ENCODE peak calls at places on chromosomes 2 and 18, in six cellular contexts. One of them, this sample, is unnamed.

GRCh38 chr2:76953733-76954347 is 568.3 kb downstream of the LRRTM4 start:
- DNase-seq in HFFc6: no peak
- DNase-seq in CD8-positive, alpha-beta T cell: no peak
- DNase-seq in AG10803: peak; percentile 1
- DNase-seq in spleen: no peak
- DNase-seq in activated CD8-positive, alpha-beta memory T cell treated with anti-CD3 and anti-CD28 coated beads for 4 hours: no peak
- DNase-seq in this sample: peak; percentile 11

GRCh38 chr2:231299267-231299666 is 96.2 kb upstream of the B3GNT7 start:
- DNase-seq in HFFc6: no peak
- DNase-seq in CD8-positive, alpha-beta T cell: no peak
- DNase-seq in AG10803: no peak
- DNase-seq in spleen: no peak
- DNase-seq in activated CD8-positive, alpha-beta memory T cell treated with anti-CD3 and anti-CD28 coated beads for 4 hours: no peak
- DNase-seq in this sample: no peak

GRCh38 chr2:7599462-7600258 is 682.4 kb downstream of the RNF144A start:
- DNase-seq in HFFc6: no peak
- DNase-seq in CD8-positive, alpha-beta T cell: no peak
- DNase-seq in AG10803: no peak
- DNase-seq in spleen: no peak
- DNase-seq in activated CD8-positive, alpha-beta memory T cell treated with anti-CD3 and anti-CD28 coated beads for 4 hours: no peak
- DNase-seq in this sample: no peak

GRCh38 chr2:99881901-99882591 is 260.3 kb downstream of the AFF3 start:
- DNase-seq in HFFc6: peak; percentile 70
- DNase-seq in CD8-positive, alpha-beta T cell: no peak
- DNase-seq in AG10803: peak; percentile 71
- DNase-seq in spleen: no peak
- DNase-seq in activated CD8-positive, alpha-beta memory T cell treated with anti-CD3 and anti-CD28 coated beads for 4 hours: no peak
- DNase-seq in this sample: peak; percentile 92

GRCh38 chr18:76455015-76455676 is 39.9 kb downstream of the ZNF516 start:
- DNase-seq in HFFc6: no peak
- DNase-seq in CD8-positive, alpha-beta T cell: no peak
- DNase-seq in AG10803: no peak
- DNase-seq in spleen: no peak
- DNase-seq in activated CD8-positive, alpha-beta memory T cell treated with anti-CD3 and anti-CD28 coated beads for 4 hours: no peak
- DNase-seq in this sample: no peak

GRCh38 chr2:43024515-43024962 is 201.9 kb downstream of the ZFP36L2 start:
- DNase-seq in HFFc6: peak; percentile 18
- DNase-seq in CD8-positive, alpha-beta T cell: peak; percentile 27
- DNase-seq in AG10803: peak; percentile 55
- DNase-seq in spleen: peak; percentile 83
- DNase-seq in activated CD8-positive, alpha-beta memory T cell treated with anti-CD3 and anti-CD28 coated beads for 4 hours: no peak
- DNase-seq in this sample: peak; percentile 42

GRCh38 chr2:15968280-15969178 is 28.2 kb downstream of the MYCN start:
- DNase-seq in HFFc6: no peak
- DNase-seq in CD8-positive, alpha-beta T cell: no peak
- DNase-seq in AG10803: no peak
- DNase-seq in spleen: no peak
- DNase-seq in activated CD8-positive, alpha-beta memory T cell treated with anti-CD3 and anti-CD28 coated beads for 4 hours: no peak
- DNase-seq in this sample: no peak

GRCh38 chr2:177030391-177031000 is 182.1 kb upstream of the HNRNPA3 start:
- DNase-seq in HFFc6: no peak
- DNase-seq in CD8-positive, alpha-beta T cell: no peak
- DNase-seq in AG10803: no peak
- DNase-seq in spleen: no peak
- DNase-seq in activated CD8-positive, alpha-beta memory T cell treated with anti-CD3 and anti-CD28 coated beads for 4 hours: no peak
- DNase-seq in this sample: no peak

GRCh38 chr18:59372975-59373374 is 13.9 kb upstream of the LMAN1 start:
- DNase-seq in HFFc6: no peak
- DNase-seq in CD8-positive, alpha-beta T cell: no peak
- DNase-seq in AG10803: no peak
- DNase-seq in spleen: no peak
- DNase-seq in activated CD8-positive, alpha-beta memory T cell treated with anti-CD3 and anti-CD28 coated beads for 4 hours: no peak
- DNase-seq in this sample: no peak

GRCh38 chr2:27041708-27042107 is 8.9 kb downstream of the TMEM214 start:
- DNase-seq in HFFc6: peak; percentile 13
- DNase-seq in CD8-positive, alpha-beta T cell: no peak
- DNase-seq in AG10803: no peak
- DNase-seq in spleen: no peak
- DNase-seq in activated CD8-positive, alpha-beta memory T cell treated with anti-CD3 and anti-CD28 coated beads for 4 hours: no peak
- DNase-seq in this sample: no peak

GRCh38 chr2:53768233-53768542 is 584 bp downstream of the CHAC2 start:
- DNase-seq in HFFc6: peak; percentile 15
- DNase-seq in CD8-positive, alpha-beta T cell: no peak
- DNase-seq in AG10803: peak; percentile 33
- DNase-seq in spleen: no peak
- DNase-seq in activated CD8-positive, alpha-beta memory T cell treated with anti-CD3 and anti-CD28 coated beads for 4 hours: no peak
- DNase-seq in this sample: peak; percentile 33

GRCh38 chr2:46984642-46985476 is 69.3 kb upstream of the MCFD2 start:
- DNase-seq in HFFc6: peak; percentile 97
- DNase-seq in CD8-positive, alpha-beta T cell: no peak
- DNase-seq in AG10803: peak; percentile 97
- DNase-seq in spleen: peak; percentile 72
- DNase-seq in activated CD8-positive, alpha-beta memory T cell treated with anti-CD3 and anti-CD28 coated beads for 4 hours: no peak
- DNase-seq in this sample: peak; percentile 93

GRCh38 chr2:237244976-237245646 is 159.4 kb downstream of the COPS8 start:
- DNase-seq in HFFc6: no peak
- DNase-seq in CD8-positive, alpha-beta T cell: no peak
- DNase-seq in AG10803: peak; percentile 99
- DNase-seq in spleen: no peak
- DNase-seq in activated CD8-positive, alpha-beta memory T cell treated with anti-CD3 and anti-CD28 coated beads for 4 hours: no peak
- DNase-seq in this sample: no peak

GRCh38 chr2:62032096-62032495 is 126.6 kb downstream of the COMMD1 start:
- DNase-seq in HFFc6: no peak
- DNase-seq in CD8-positive, alpha-beta T cell: no peak
- DNase-seq in AG10803: no peak
- DNase-seq in spleen: no peak
- DNase-seq in activated CD8-positive, alpha-beta memory T cell treated with anti-CD3 and anti-CD28 coated beads for 4 hours: no peak
- DNase-seq in this sample: no peak

GRCh38 chr2:8408560-8409460 is 273.0 kb upstream of the ID2 start:
- DNase-seq in HFFc6: no peak
- DNase-seq in CD8-positive, alpha-beta T cell: peak; percentile 36
- DNase-seq in AG10803: no peak
- DNase-seq in spleen: no peak
- DNase-seq in activated CD8-positive, alpha-beta memory T cell treated with anti-CD3 and anti-CD28 coated beads for 4 hours: peak; percentile 14
- DNase-seq in this sample: no peak

GRCh38 chr2:3595409-3595808 is 497 bp downstream of the COLEC11 start:
- DNase-seq in HFFc6: no peak
- DNase-seq in CD8-positive, alpha-beta T cell: no peak
- DNase-seq in AG10803: no peak
- DNase-seq in spleen: no peak
- DNase-seq in activated CD8-positive, alpha-beta memory T cell treated with anti-CD3 and anti-CD28 coated beads for 4 hours: no peak
- DNase-seq in this sample: no peak

GRCh38 chr18:2985628-2986027 is 27.3 kb downstream of the LPIN2 start:
- DNase-seq in HFFc6: peak; percentile 48
- DNase-seq in CD8-positive, alpha-beta T cell: no peak
- DNase-seq in AG10803: peak; percentile 40
- DNase-seq in spleen: no peak
- DNase-seq in activated CD8-positive, alpha-beta memory T cell treated with anti-CD3 and anti-CD28 coated beads for 4 hours: no peak
- DNase-seq in this sample: no peak

GRCh38 chr2:127007652-127008051 is 99.3 kb downstream of the BIN1 start:
- DNase-seq in HFFc6: peak; percentile 67
- DNase-seq in CD8-positive, alpha-beta T cell: no peak
- DNase-seq in AG10803: peak; percentile 72
- DNase-seq in spleen: no peak
- DNase-seq in activated CD8-positive, alpha-beta memory T cell treated with anti-CD3 and anti-CD28 coated beads for 4 hours: no peak
- DNase-seq in this sample: peak; percentile 40

GRCh38 chr2:96198937-96199336 is 9.7 kb downstream of the STARD7 start:
- DNase-seq in HFFc6: no peak
- DNase-seq in CD8-positive, alpha-beta T cell: no peak
- DNase-seq in AG10803: no peak
- DNase-seq in spleen: no peak
- DNase-seq in activated CD8-positive, alpha-beta memory T cell treated with anti-CD3 and anti-CD28 coated beads for 4 hours: no peak
- DNase-seq in this sample: no peak

This sample was measured in brain microvascular endothelial cell.